ENCODE peak calls at places on chromosomes 2 and 18, in five cellular contexts. Y is cardiac fibroblast; W is stimulated activated naive B cell treated with anti-CD40 and anti-IgM and Interleukin-4, amounts not matched to agents 10 μg/mL and 1 μg/mL and 100 μg/mL, for 72 hours; D is H4; O is putamen. H is an unnamed sample.

GRCh38 chr2:38806407-38807071 is 28.5 kb downstream of the GEMIN6 start:
- DNase-seq in Y (no peak), W (no peak), D (no peak), O (no peak), H (no peak)

GRCh38 chr2:218999021-218999880 is 6.0 kb upstream of the CRYBA2 start:
- DNase-seq in Y (no peak), W (no peak), D (no peak), O (no peak), H (no peak)

GRCh38 chr18:49638209-49638785 is 76.4 kb downstream of the LIPG start:
- DNase-seq in Y (no peak), W (no peak), D (no peak), O (no peak), H (no peak)

GRCh38 chr2:217599906-217600305 is 402.9 kb downstream of the TNS1 start:
- DNase-seq in Y (no peak), W (no peak), D (no peak), O (peak; percentile 61), H (no peak)

GRCh38 chr2:224284134-224284946 is 117.6 kb downstream of the FAM124B start:
- DNase-seq in Y (peak; percentile 63), W (no peak), D (peak; percentile 40), O (peak; percentile 21), H (peak; percentile 45)

GRCh38 chr2:45918816-45919655 is 267.6 kb downstream of the PRKCE start:
- DNase-seq in Y (no peak), W (peak; percentile 17), D (no peak), O (no peak), H (peak; percentile 78)

GRCh38 chr18:3722662-3723433 is 272.9 kb downstream of the TGIF1 start:
- DNase-seq in Y (no peak), W (no peak), D (peak; percentile 68), O (no peak), H (no peak)

GRCh38 chr2:204332706-204333105 is 212.6 kb upstream of the PARD3B start:
- DNase-seq in Y (no peak), W (no peak), D (no peak), O (no peak), H (no peak)

GRCh38 chr2:214481204-214481603 is 70.3 kb downstream of the VWC2L start:
- DNase-seq in Y (peak; percentile 18), W (no peak), D (peak; percentile 35), O (peak; percentile 55), H (no peak)

GRCh38 chr18:77093584-77093983 is 39.0 kb downstream of the MBP start:
- DNase-seq in Y (no peak), W (no peak), D (no peak), O (no peak), H (no peak)

GRCh38 chr2:159712929-159713575 is 746 bp downstream of the MARCHF7 start:
- DNase-seq in Y (peak; percentile 31), W (no peak), D (no peak), O (peak; percentile 42), H (no peak)